ENCODE peak calls at places on chromosomes 16 and 17, in five cellular contexts. G, M, W, A and P are unnamed samples.

GRCh38 chr17:77420804-77421634 is 280.2 kb downstream of the SEC14L1 start:
- DNase-seq in G (peak), M (no peak), W (peak), A (peak), P (no peak)

GRCh38 chr16:81779540-81780320 is 639 bp downstream of the PLCG2 start:
- DNase-seq in G (peak), M (no peak), W (no peak), A (peak), P (no peak)

GRCh38 chr17:42266918-42267766 is 9.0 kb downstream of the STAT5B start:
- DNase-seq in G (no peak), M (no peak), W (peak), A (no peak), P (no peak)

GRCh38 chr16:69798466-69798865 is 36.3 kb downstream of the WWP2 start:
- DNase-seq in G (no peak), M (no peak), W (no peak), A (peak), P (no peak)

GRCh38 chr16:35744084-35744483 is 2284.7 kb downstream of the TP53TG3F start:
- DNase-seq in G (no peak), M (no peak), W (no peak), A (no peak), P (no peak)

GRCh38 chr16:2229091-2229490 is 5.7 kb downstream of the E4F1 start:
- DNase-seq in G (no peak), M (no peak), W (no peak), A (no peak), P (no peak)

GRCh38 chr16:22633794-22634193 is 123.1 kb downstream of the NPIPB5 start:
- DNase-seq in G (no peak), M (no peak), W (no peak), A (peak), P (no peak)

GRCh38 chr17:2398655-2399571 is 1.9 kb downstream of the MNT start:
- DNase-seq in G (peak), M (no peak), W (peak), A (peak), P (no peak)

GRCh38 chr16:46908540-46909372 is 24.6 kb downstream of the GPT2 start:
- DNase-seq in G (peak), M (no peak), W (peak), A (peak), P (peak)

GRCh38 chr17:10775058-10775457 is 28.8 kb downstream of the TMEM238L start:
- DNase-seq in G (no peak), M (no peak), W (no peak), A (no peak), P (no peak)

GRCh38 chr16:57639172-57639571 is 10.7 kb downstream of the ADGRG1 start:
- DNase-seq in G (peak), M (no peak), W (no peak), A (peak), P (no peak)

GRCh38 chr16:22664132-22664531 is 149.8 kb upstream of the HS3ST2 start:
- DNase-seq in G (no peak), M (no peak), W (no peak), A (no peak), P (no peak)

GRCh38 chr16:14168146-14168545 is 97.0 kb downstream of the MRTFB start:
- DNase-seq in G (no peak), M (no peak), W (peak), A (no peak), P (no peak)

GRCh38 chr16:48628359-48628985 is 18.5 kb upstream of the N4BP1 start:
- DNase-seq in G (peak), M (no peak), W (no peak), A (no peak), P (no peak)

GRCh38 chr17:38498353-38498752 is 70.1 kb downstream of the ARHGAP23 start:
- DNase-seq in G (no peak), M (no peak), W (no peak), A (peak), P (no peak)

GRCh38 chr16:8675183-8676159 is 1.1 kb downstream of the ABAT start:
- DNase-seq in G (no peak), M (no peak), W (no peak), A (no peak), P (no peak)

GRCh38 chr16:31478956-31479355 is 4.0 kb upstream of the SLC5A2 start:
- DNase-seq in G (no peak), M (no peak), W (no peak), A (no peak), P (no peak)

GRCh38 chr16:31476305-31477219 is 4.6 kb downstream of the TGFB1I1 start:
- DNase-seq in G (peak), M (no peak), W (peak), A (peak), P (no peak)

GRCh38 chr16:31479752-31480151 is 3.2 kb upstream of the SLC5A2 start:
- DNase-seq in G (no peak), M (no peak), W (no peak), A (no peak), P (no peak)

GRCh38 chr16:31475949-31476304 is 4.0 kb downstream of the TGFB1I1 start:
- DNase-seq in G (peak), M (no peak), W (peak), A (peak), P (no peak)

GRCh38 chr16:31477220-31478216 is 5.4 kb upstream of the SLC5A2 start:
- DNase-seq in G (peak), M (no peak), W (peak), A (peak), P (no peak)
- TF ChIP-seq EZH2 in G (no peak), M (no peak), W (no peak), A (no peak), P (no peak)

GRCh38 chr17:8227238-8227581 is 16.8 kb upstream of the AURKB start:
- DNase-seq in G (peak), M (no peak), W (no peak), A (no peak), P (no peak)

GRCh38 chr17:8223356-8224063 is 13.1 kb upstream of the AURKB start:
- DNase-seq in G (peak), M (no peak), W (peak), A (peak), P (no peak)

GRCh38 chr17:8224891-8225812 is 14.8 kb upstream of the AURKB start:
- DNase-seq in G (no peak), M (no peak), W (no peak), A (no peak), P (no peak)

GRCh38 chr17:8225813-8226535 is 15.6 kb upstream of the AURKB start:
- DNase-seq in G (peak), M (peak), W (peak), A (peak), P (no peak)

GRCh38 chr17:8226536-8227237 is 16.3 kb upstream of the AURKB start:
- DNase-seq in G (peak), M (peak), W (peak), A (peak), P (no peak)
- TF ChIP-seq POLR2AphosphoS5 in G (peak), M (peak), W (peak), A (peak), P (peak)

GRCh38 chr16:54426550-54426843 is 139.9 kb upstream of the IRX3 start:
- DNase-seq in G (no peak), M (no peak), W (no peak), A (no peak), P (no peak)
- H3K27ac ChIP-seq in G (no peak), M (no peak), W (no peak), A (no peak), P (no peak)

GRCh38 chr17:82373731-82374625 is 2.4 kb downstream of the UTS2R start:
- DNase-seq in G (no peak), M (no peak), W (no peak), A (no peak), P (no peak)

GRCh38 chr17:82372591-82373452 is 1.3 kb downstream of the UTS2R start:
- DNase-seq in G (no peak), M (no peak), W (no peak), A (no peak), P (no peak)

GRCh38 chr17:82371333-82372062 is at the start of gene UTS2R:
- DNase-seq in G (no peak), M (no peak), W (no peak), A (peak), P (no peak)

GRCh38 chr17:82370471-82371332 is 863 bp upstream of the UTS2R start:
- DNase-seq in G (no peak), M (no peak), W (no peak), A (no peak), P (no peak)

DNA sequence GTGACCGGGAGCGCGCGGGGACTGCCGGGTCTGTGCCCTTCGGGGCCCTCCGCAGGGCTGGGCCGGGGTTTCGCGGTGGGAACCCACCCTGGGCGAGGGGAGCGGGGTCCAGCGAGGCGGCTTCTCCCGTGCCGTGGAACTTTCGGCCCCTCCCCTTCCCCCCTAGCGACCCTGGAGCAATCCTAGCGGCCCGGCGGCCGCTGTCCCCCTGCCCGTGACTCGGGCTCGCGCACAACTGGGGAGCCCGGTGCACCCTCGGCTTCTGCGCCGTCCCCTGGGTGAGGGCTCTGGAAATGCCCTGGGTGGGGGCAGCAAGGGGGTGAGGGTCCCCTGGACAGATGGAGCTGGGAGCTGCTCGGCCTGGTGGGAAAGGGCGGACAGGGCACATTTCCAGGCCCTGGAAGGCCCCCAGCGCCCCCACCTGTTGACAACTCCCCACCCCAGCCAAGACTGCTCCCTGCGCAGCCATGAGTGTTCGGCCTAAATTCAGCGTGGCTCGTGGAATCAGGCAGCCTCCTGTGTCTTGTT is 562 bp downstream of the UTS2R start:
- DNase-seq in G (no peak), M (no peak), W (no peak), A (no peak), P (no peak)
- TF ChIP-seq EZH2 in G (peak), M (no peak), W (no peak), A (no peak), P (no peak)

DNA sequence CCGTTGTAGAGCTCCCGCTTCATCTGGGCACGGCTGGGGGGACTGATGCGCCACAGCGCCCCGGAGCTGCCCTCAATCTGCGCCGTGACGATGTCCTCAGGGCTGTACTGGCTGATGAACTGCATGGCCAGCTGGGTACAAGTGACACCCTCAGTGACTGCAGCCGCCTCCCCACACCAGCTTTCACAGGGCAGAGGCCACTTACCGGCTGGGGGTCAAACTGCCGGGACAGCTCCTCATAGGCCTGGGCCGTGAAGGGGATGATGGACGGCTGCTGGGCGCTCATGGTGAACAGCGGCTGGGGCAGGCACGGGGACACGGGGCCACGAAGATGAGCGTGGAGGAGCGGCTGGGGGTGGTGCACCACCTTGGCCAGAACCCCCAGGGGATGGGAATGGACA is 10.3 kb downstream of the CTU2 start:
- DNase-seq in G (no peak), M (no peak), W (no peak), A (no peak), P (no peak)
- TF ChIP-seq POLR2AphosphoS5 in G (no peak), M (no peak), W (no peak), A (no peak), P (no peak)

GRCh38 chr17:57874058-57874419 is 24.2 kb upstream of the MRPS23 start:
- DNase-seq in G (no peak), M (no peak), W (no peak), A (no peak), P (no peak)

GRCh38 chr17:57871155-57871554 is 21.3 kb upstream of the MRPS23 start:
- DNase-seq in G (no peak), M (no peak), W (no peak), A (no peak), P (no peak)

GRCh38 chr17:57871863-57872262 is 22.0 kb upstream of the MRPS23 start:
- DNase-seq in G (no peak), M (no peak), W (no peak), A (no peak), P (no peak)

GRCh38 chr17:57873261-57874057 is 23.6 kb upstream of the MRPS23 start:
- DNase-seq in G (no peak), M (no peak), W (no peak), A (no peak), P (no peak)

GRCh38 chr17:57872536-57872935 is 22.7 kb upstream of the MRPS23 start:
- DNase-seq in G (no peak), M (no peak), W (no peak), A (no peak), P (no peak)
- H3K27ac ChIP-seq in G (no peak), M (no peak), W (no peak), A (no peak), P (no peak)

DNA sequence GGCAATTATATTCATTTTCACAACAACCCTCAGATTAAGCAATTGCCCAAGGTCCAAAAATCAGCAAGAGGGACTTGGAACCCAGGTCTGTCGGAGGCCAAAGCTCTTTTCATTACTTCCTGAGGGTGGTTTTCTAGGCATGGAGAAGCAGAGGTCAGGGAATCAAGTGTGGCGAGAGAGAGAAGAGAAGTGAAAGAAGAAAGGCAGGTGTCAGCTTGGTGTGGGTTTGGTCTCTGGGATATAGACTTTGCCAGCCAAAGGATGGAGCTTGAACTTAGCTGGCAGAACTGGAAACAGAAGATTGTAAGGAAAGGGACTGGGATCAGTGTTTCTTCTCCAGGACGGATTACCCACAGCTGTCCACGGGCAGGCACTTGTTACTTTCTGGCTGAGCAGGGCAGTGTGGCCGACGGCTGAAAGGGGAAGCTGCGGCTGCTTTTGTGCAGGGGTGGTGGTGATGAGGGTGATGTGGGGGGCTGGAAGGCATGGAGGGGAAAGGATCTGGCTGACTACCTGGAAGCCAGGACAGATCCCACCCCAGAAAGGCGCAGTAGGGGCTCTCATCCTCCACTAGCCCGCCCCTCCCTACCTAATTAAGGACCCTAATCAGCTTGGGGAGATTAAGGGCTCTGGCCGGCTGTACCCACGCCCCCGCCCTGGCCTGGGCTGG is at the start of gene GUCY2D:
- DNase-seq in G (no peak), M (no peak), W (no peak), A (peak), P (no peak)
- TF ChIP-seq EZH2 in G (peak), M (no peak), W (no peak), A (peak), P (no peak)

GRCh38 chr16:77273-77806 is 685 bp upstream of the MPG start:
- DNase-seq in G (peak), M (no peak), W (peak), A (peak), P (no peak)
- TF ChIP-seq POLR2AphosphoS5 in G (no peak), M (no peak), W (no peak), A (no peak), P (no peak)

GRCh38 chr17:80984749-80985148 is 6.9 kb upstream of the CHMP6 start:
- DNase-seq in G (no peak), M (no peak), W (no peak), A (peak), P (no peak)
- H3K27ac ChIP-seq in G (no peak), M (no peak), W (no peak), A (no peak), P (no peak)